ENCODE peak calls at places on chromosome 1, in nine cellular contexts. One of them, this sample, is unnamed.

GRCh38 chr1:2230781-2231666 is 2.9 kb downstream of the SKI start:
- DNase-seq in fibroblast of mammary gland: peak
- DNase-seq in brain microvascular endothelial cell: no peak
- DNase-seq in colonic mucosa: peak
- DNase-seq in pancreas: peak
- DNase-seq in fibroblast of pulmonary artery: no peak
- DNase-seq in esophagus squamous epithelium: no peak
- DNase-seq in left lung: peak
- DNase-seq in epithelial cell of esophagus: no peak
- DNase-seq in this sample: no peak

GRCh38 chr1:64505944-64506658 is 36.2 kb downstream of the CACHD1 start:
- DNase-seq in epithelial cell of esophagus: peak
- DNase-seq in left lung: peak
- DNase-seq in fibroblast of mammary gland: no peak
- DNase-seq in esophagus squamous epithelium: no peak
- DNase-seq in brain microvascular endothelial cell: no peak
- DNase-seq in pancreas: peak
- DNase-seq in fibroblast of pulmonary artery: no peak
- DNase-seq in colonic mucosa: peak
- DNase-seq in this sample: no peak

GRCh38 chr1:18114726-18115410 is 7.3 kb downstream of the IGSF21 start:
- DNase-seq in fibroblast of mammary gland: no peak
- DNase-seq in left lung: no peak
- DNase-seq in colonic mucosa: no peak
- DNase-seq in pancreas: no peak
- DNase-seq in fibroblast of pulmonary artery: no peak
- DNase-seq in epithelial cell of esophagus: no peak
- DNase-seq in brain microvascular endothelial cell: no peak
- DNase-seq in esophagus squamous epithelium: no peak
- DNase-seq in this sample: no peak

GRCh38 chr1:27306892-27307850 is 14.8 kb upstream of the TMEM222 start:
- DNase-seq in left lung: no peak
- DNase-seq in colonic mucosa: no peak
- DNase-seq in brain microvascular endothelial cell: no peak
- DNase-seq in esophagus squamous epithelium: no peak
- DNase-seq in epithelial cell of esophagus: no peak
- DNase-seq in fibroblast of mammary gland: no peak
- DNase-seq in fibroblast of pulmonary artery: no peak
- DNase-seq in pancreas: no peak
- DNase-seq in this sample: no peak

GRCh38 chr1:224162768-224163167 is 20.3 kb upstream of the DEGS1 start:
- DNase-seq in colonic mucosa: no peak
- DNase-seq in fibroblast of mammary gland: no peak
- DNase-seq in fibroblast of pulmonary artery: no peak
- DNase-seq in epithelial cell of esophagus: no peak
- DNase-seq in left lung: no peak
- DNase-seq in esophagus squamous epithelium: no peak
- DNase-seq in pancreas: no peak
- DNase-seq in brain microvascular endothelial cell: no peak
- DNase-seq in this sample: no peak

GRCh38 chr1:183891158-183891557 is 86.2 kb downstream of the RGL1 start:
- DNase-seq in colonic mucosa: no peak
- DNase-seq in epithelial cell of esophagus: no peak
- DNase-seq in left lung: no peak
- DNase-seq in pancreas: no peak
- DNase-seq in fibroblast of mammary gland: no peak
- DNase-seq in esophagus squamous epithelium: no peak
- DNase-seq in brain microvascular endothelial cell: no peak
- DNase-seq in fibroblast of pulmonary artery: no peak
- DNase-seq in this sample: no peak

GRCh38 chr1:221921936-221922335 is 180.0 kb upstream of the DUSP10 start:
- DNase-seq in brain microvascular endothelial cell: no peak
- DNase-seq in left lung: no peak
- DNase-seq in fibroblast of mammary gland: peak
- DNase-seq in pancreas: no peak
- DNase-seq in colonic mucosa: no peak
- DNase-seq in epithelial cell of esophagus: peak
- DNase-seq in esophagus squamous epithelium: no peak
- DNase-seq in fibroblast of pulmonary artery: no peak
- DNase-seq in this sample: no peak

GRCh38 chr1:192788184-192788583 is 20.7 kb upstream of the RGS2 start:
- DNase-seq in pancreas: no peak
- DNase-seq in colonic mucosa: peak
- DNase-seq in brain microvascular endothelial cell: peak
- DNase-seq in left lung: no peak
- DNase-seq in fibroblast of pulmonary artery: peak
- DNase-seq in epithelial cell of esophagus: peak
- DNase-seq in esophagus squamous epithelium: no peak
- DNase-seq in fibroblast of mammary gland: peak
- DNase-seq in this sample: no peak

GRCh38 chr1:24704411-24705259 is 40.6 kb upstream of the CLIC4 start:
- DNase-seq in fibroblast of pulmonary artery: peak
- DNase-seq in colonic mucosa: no peak
- DNase-seq in left lung: no peak
- DNase-seq in brain microvascular endothelial cell: peak
- DNase-seq in epithelial cell of esophagus: peak
- DNase-seq in pancreas: no peak
- DNase-seq in fibroblast of mammary gland: peak
- DNase-seq in esophagus squamous epithelium: no peak
- DNase-seq in this sample: no peak

GRCh38 chr1:156337888-156338179 is 258 bp downstream of the CCT3 start:
- DNase-seq in esophagus squamous epithelium: no peak
- DNase-seq in brain microvascular endothelial cell: no peak
- DNase-seq in pancreas: no peak
- DNase-seq in left lung: no peak
- DNase-seq in fibroblast of mammary gland: no peak
- DNase-seq in colonic mucosa: no peak
- DNase-seq in fibroblast of pulmonary artery: no peak
- DNase-seq in epithelial cell of esophagus: no peak
- DNase-seq in this sample: no peak

GRCh38 chr1:9014475-9015375 is 11.5 kb downstream of the SLC2A7 start:
- DNase-seq in left lung: no peak
- DNase-seq in fibroblast of pulmonary artery: no peak
- DNase-seq in fibroblast of mammary gland: no peak
- DNase-seq in esophagus squamous epithelium: no peak
- DNase-seq in brain microvascular endothelial cell: no peak
- DNase-seq in epithelial cell of esophagus: no peak
- DNase-seq in pancreas: no peak
- DNase-seq in colonic mucosa: no peak
- DNase-seq in this sample: no peak

GRCh38 chr1:198118136-198118535 is 38.7 kb upstream of the NEK7 start:
- DNase-seq in brain microvascular endothelial cell: peak
- DNase-seq in esophagus squamous epithelium: no peak
- DNase-seq in epithelial cell of esophagus: peak
- DNase-seq in pancreas: no peak
- DNase-seq in left lung: no peak
- DNase-seq in fibroblast of mammary gland: peak
- DNase-seq in colonic mucosa: peak
- DNase-seq in fibroblast of pulmonary artery: peak
- DNase-seq in this sample: peak

GRCh38 chr1:100904528-100904927 is 8.6 kb downstream of the SLC30A7 start:
- DNase-seq in fibroblast of pulmonary artery: no peak
- DNase-seq in epithelial cell of esophagus: no peak
- DNase-seq in fibroblast of mammary gland: no peak
- DNase-seq in esophagus squamous epithelium: no peak
- DNase-seq in left lung: no peak
- DNase-seq in pancreas: no peak
- DNase-seq in colonic mucosa: no peak
- DNase-seq in brain microvascular endothelial cell: no peak
- DNase-seq in this sample: no peak

GRCh38 chr1:1435911-1436633 is 582 bp downstream of the VWA1 start:
- DNase-seq in colonic mucosa: peak
- DNase-seq in left lung: peak
- DNase-seq in epithelial cell of esophagus: no peak
- DNase-seq in fibroblast of pulmonary artery: no peak
- DNase-seq in fibroblast of mammary gland: no peak
- DNase-seq in brain microvascular endothelial cell: no peak
- DNase-seq in esophagus squamous epithelium: no peak
- DNase-seq in pancreas: peak
- DNase-seq in this sample: no peak

GRCh38 chr1:6489383-6489765 is 2.1 kb downstream of the PLEKHG5 start:
- DNase-seq in colonic mucosa: no peak
- DNase-seq in fibroblast of mammary gland: no peak
- DNase-seq in left lung: no peak
- DNase-seq in esophagus squamous epithelium: no peak
- DNase-seq in epithelial cell of esophagus: peak
- DNase-seq in pancreas: peak
- DNase-seq in fibroblast of pulmonary artery: no peak
- DNase-seq in brain microvascular endothelial cell: no peak
- DNase-seq in this sample: no peak
- H3K4me3 ChIP-seq in colonic mucosa: no peak
- H3K4me3 ChIP-seq in fibroblast of mammary gland: no peak
- H3K4me3 ChIP-seq in left lung: no peak
- H3K4me3 ChIP-seq in esophagus squamous epithelium: peak
- H3K4me3 ChIP-seq in epithelial cell of esophagus: peak
- H3K4me3 ChIP-seq in pancreas: no peak
- H3K4me3 ChIP-seq in fibroblast of pulmonary artery: no peak
- H3K4me3 ChIP-seq in brain microvascular endothelial cell: no peak
- H3K4me3 ChIP-seq in this sample: peak

DNA sequence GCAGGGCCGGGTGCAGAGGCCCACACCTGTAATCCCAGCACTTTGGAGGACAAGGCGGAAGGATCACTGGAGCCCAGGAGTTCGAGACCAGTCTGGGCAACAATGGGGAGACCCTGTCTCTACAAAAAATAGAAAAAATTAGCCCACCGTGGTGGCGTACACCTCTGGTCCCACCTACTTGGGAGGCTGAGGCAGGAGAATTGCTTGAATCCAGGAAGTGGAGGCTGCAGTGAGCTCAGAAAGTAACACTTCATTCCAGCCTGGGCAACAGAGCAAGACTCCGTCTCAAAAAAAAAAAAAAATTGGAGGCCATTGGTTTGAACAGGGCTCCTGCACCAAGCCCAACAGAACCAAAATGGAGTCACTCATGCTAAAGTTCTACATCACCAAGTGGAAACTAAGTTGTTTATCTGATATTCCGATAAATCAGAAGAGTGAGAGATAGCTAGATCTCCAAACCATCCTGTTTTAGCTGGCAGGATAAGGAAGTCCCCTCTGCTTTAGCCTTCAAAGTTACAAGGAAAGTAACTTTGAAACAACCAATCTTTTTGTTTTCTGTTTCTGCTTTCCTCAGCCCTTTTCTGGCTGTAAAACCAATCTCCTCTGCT is 766 bp upstream of the LSM10 start:
- DNase-seq in brain microvascular endothelial cell: no peak
- DNase-seq in fibroblast of mammary gland: no peak
- DNase-seq in colonic mucosa: no peak
- DNase-seq in esophagus squamous epithelium: no peak
- DNase-seq in epithelial cell of esophagus: no peak
- DNase-seq in pancreas: no peak
- DNase-seq in left lung: no peak
- DNase-seq in fibroblast of pulmonary artery: no peak
- DNase-seq in this sample: no peak
- TF ChIP-seq CTCF in brain microvascular endothelial cell: no peak
- TF ChIP-seq CTCF in fibroblast of mammary gland: no peak
- TF ChIP-seq CTCF in colonic mucosa: no peak
- TF ChIP-seq CTCF in esophagus squamous epithelium: no peak
- TF ChIP-seq CTCF in epithelial cell of esophagus: no peak
- TF ChIP-seq CTCF in pancreas: no peak
- TF ChIP-seq CTCF in left lung: no peak
- TF ChIP-seq CTCF in fibroblast of pulmonary artery: no peak
- TF ChIP-seq CTCF in this sample: no peak

DNA sequence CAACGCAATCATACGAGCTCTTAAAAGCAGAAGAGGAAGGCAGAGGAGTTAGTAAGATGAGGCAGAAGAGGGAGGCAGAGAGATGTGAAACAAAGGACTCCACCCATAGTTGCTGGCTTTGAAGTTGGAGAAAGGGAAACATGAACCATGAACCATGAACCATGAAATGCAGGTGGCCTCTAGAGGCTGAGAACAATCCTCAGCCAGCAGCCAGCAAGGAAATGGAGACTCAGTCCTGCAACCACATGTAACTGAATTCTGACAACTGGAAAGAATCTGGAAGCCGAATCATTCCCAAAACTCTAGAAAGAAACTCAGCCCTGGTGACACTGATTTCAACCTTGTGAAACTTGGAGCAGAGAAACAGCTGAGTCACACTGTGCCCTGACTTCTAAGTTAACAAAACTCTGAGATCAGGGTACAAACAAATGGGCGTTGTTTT is 10.1 kb downstream of the DIPK1A start:
- DNase-seq in pancreas: no peak
- DNase-seq in fibroblast of pulmonary artery: peak
- DNase-seq in left lung: no peak
- DNase-seq in esophagus squamous epithelium: no peak
- DNase-seq in fibroblast of mammary gland: peak
- DNase-seq in epithelial cell of esophagus: peak
- DNase-seq in brain microvascular endothelial cell: peak
- DNase-seq in colonic mucosa: peak
- DNase-seq in this sample: no peak
- H3K4me3 ChIP-seq in pancreas: no peak
- H3K4me3 ChIP-seq in fibroblast of pulmonary artery: no peak
- H3K4me3 ChIP-seq in left lung: no peak
- H3K4me3 ChIP-seq in esophagus squamous epithelium: no peak
- H3K4me3 ChIP-seq in fibroblast of mammary gland: no peak
- H3K4me3 ChIP-seq in epithelial cell of esophagus: no peak
- H3K4me3 ChIP-seq in brain microvascular endothelial cell: no peak
- H3K4me3 ChIP-seq in colonic mucosa: no peak
- H3K4me3 ChIP-seq in this sample: no peak

GRCh38 chr1:231059566-231060193 is 19.6 kb upstream of the FAM89A start:
- DNase-seq in fibroblast of pulmonary artery: no peak
- DNase-seq in brain microvascular endothelial cell: peak
- DNase-seq in left lung: no peak
- DNase-seq in colonic mucosa: no peak
- DNase-seq in epithelial cell of esophagus: no peak
- DNase-seq in pancreas: no peak
- DNase-seq in esophagus squamous epithelium: no peak
- DNase-seq in fibroblast of mammary gland: no peak
- DNase-seq in this sample: peak

GRCh38 chr1:231053493-231054162 is 13.6 kb upstream of the FAM89A start:
- DNase-seq in esophagus squamous epithelium: no peak
- DNase-seq in fibroblast of mammary gland: peak
- DNase-seq in left lung: no peak
- DNase-seq in pancreas: no peak
- DNase-seq in epithelial cell of esophagus: no peak
- DNase-seq in brain microvascular endothelial cell: peak
- DNase-seq in fibroblast of pulmonary artery: peak
- DNase-seq in colonic mucosa: peak
- DNase-seq in this sample: peak

GRCh38 chr1:231055271-231055670 is 15.2 kb upstream of the FAM89A start:
- DNase-seq in left lung: no peak
- DNase-seq in colonic mucosa: no peak
- DNase-seq in pancreas: no peak
- DNase-seq in fibroblast of pulmonary artery: no peak
- DNase-seq in brain microvascular endothelial cell: no peak
- DNase-seq in esophagus squamous epithelium: no peak
- DNase-seq in fibroblast of mammary gland: no peak
- DNase-seq in epithelial cell of esophagus: no peak
- DNase-seq in this sample: no peak

GRCh38 chr1:231058416-231059109 is 18.5 kb upstream of the FAM89A start:
- DNase-seq in fibroblast of pulmonary artery: no peak
- DNase-seq in pancreas: no peak
- DNase-seq in colonic mucosa: no peak
- DNase-seq in left lung: no peak
- DNase-seq in fibroblast of mammary gland: no peak
- DNase-seq in esophagus squamous epithelium: no peak
- DNase-seq in brain microvascular endothelial cell: no peak
- DNase-seq in epithelial cell of esophagus: no peak
- DNase-seq in this sample: no peak

DNA sequence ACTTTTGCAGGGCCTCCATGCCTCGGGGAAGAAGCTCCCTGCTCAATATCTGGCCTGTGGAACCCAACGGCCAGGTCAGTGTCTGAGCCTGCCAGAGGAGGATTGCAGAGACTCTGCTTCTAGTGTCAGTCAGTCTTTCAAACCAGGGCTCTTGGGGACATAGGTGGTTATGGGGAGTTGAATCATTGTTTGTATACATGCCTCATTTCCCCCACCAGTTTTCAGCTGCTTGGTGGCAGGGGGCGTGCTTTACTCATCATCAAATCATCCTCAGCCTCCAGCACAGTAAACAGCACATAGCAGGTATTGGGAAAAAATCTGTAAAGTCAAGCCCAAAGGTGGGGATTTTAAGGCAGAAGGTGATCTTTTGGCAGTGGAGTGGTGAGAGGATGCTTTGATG is 17.4 kb upstream of the FAM89A start:
- DNase-seq in pancreas: no peak
- DNase-seq in epithelial cell of esophagus: no peak
- DNase-seq in left lung: no peak
- DNase-seq in fibroblast of mammary gland: no peak
- DNase-seq in brain microvascular endothelial cell: no peak
- DNase-seq in colonic mucosa: no peak
- DNase-seq in esophagus squamous epithelium: no peak
- DNase-seq in fibroblast of pulmonary artery: no peak
- DNase-seq in this sample: no peak
- TF ChIP-seq CTCF in pancreas: no peak
- TF ChIP-seq CTCF in epithelial cell of esophagus: no peak
- TF ChIP-seq CTCF in left lung: no peak
- TF ChIP-seq CTCF in fibroblast of mammary gland: no peak
- TF ChIP-seq CTCF in brain microvascular endothelial cell: no peak
- TF ChIP-seq CTCF in colonic mucosa: no peak
- TF ChIP-seq CTCF in esophagus squamous epithelium: no peak
- TF ChIP-seq CTCF in fibroblast of pulmonary artery: no peak
- TF ChIP-seq CTCF in this sample: no peak